ENCODE peak calls at places on chromosomes 6 and 20, in five cellular contexts. One of them, this sample, is unnamed.

GRCh38 chr6:43447604-43448003 is 7.7 kb downstream of the DLK2 start:
- DNase-seq in SJCRH30: no peak
- DNase-seq in heart right ventricle: no peak
- DNase-seq in kidney tubule cell: no peak
- DNase-seq in activated CD4-positive, alpha-beta memory T cell treated with anti-CD3 and anti-CD28 coated beads, Interleukin-2, amount 10 ng/mL, durations not matched to agents 7 days and 5 days: no peak
- DNase-seq in this sample: no peak

GRCh38 chr6:3281669-3282460 is 23.1 kb downstream of the PSMG4 start:
- DNase-seq in SJCRH30: no peak
- DNase-seq in kidney tubule cell: peak
- DNase-seq in activated CD4-positive, alpha-beta memory T cell treated with anti-CD3 and anti-CD28 coated beads, Interleukin-2, amount 10 ng/mL, durations not matched to agents 7 days and 5 days: no peak
- DNase-seq in heart right ventricle: peak
- DNase-seq in this sample: peak

GRCh38 chr6:109076421-109076820 is 18.2 kb downstream of the SESN1 start:
- DNase-seq in kidney tubule cell: no peak
- DNase-seq in SJCRH30: no peak
- DNase-seq in activated CD4-positive, alpha-beta memory T cell treated with anti-CD3 and anti-CD28 coated beads, Interleukin-2, amount 10 ng/mL, durations not matched to agents 7 days and 5 days: no peak
- DNase-seq in heart right ventricle: no peak
- DNase-seq in this sample: no peak

GRCh38 chr6:150027806-150028565 is 2.7 kb upstream of the RAET1L start:
- DNase-seq in SJCRH30: no peak
- DNase-seq in kidney tubule cell: no peak
- DNase-seq in heart right ventricle: no peak
- DNase-seq in activated CD4-positive, alpha-beta memory T cell treated with anti-CD3 and anti-CD28 coated beads, Interleukin-2, amount 10 ng/mL, durations not matched to agents 7 days and 5 days: no peak
- DNase-seq in this sample: no peak

GRCh38 chr6:46453221-46453620 is 38.0 kb downstream of the RCAN2 start:
- DNase-seq in activated CD4-positive, alpha-beta memory T cell treated with anti-CD3 and anti-CD28 coated beads, Interleukin-2, amount 10 ng/mL, durations not matched to agents 7 days and 5 days: no peak
- DNase-seq in kidney tubule cell: no peak
- DNase-seq in SJCRH30: no peak
- DNase-seq in heart right ventricle: no peak
- DNase-seq in this sample: no peak

GRCh38 chr20:38604873-38605303 is 3.3 kb downstream of the ARHGAP40 start:
- DNase-seq in activated CD4-positive, alpha-beta memory T cell treated with anti-CD3 and anti-CD28 coated beads, Interleukin-2, amount 10 ng/mL, durations not matched to agents 7 days and 5 days: no peak
- DNase-seq in kidney tubule cell: peak
- DNase-seq in heart right ventricle: no peak
- DNase-seq in SJCRH30: no peak
- DNase-seq in this sample: no peak

GRCh38 chr6:49551126-49551865 is 828 bp downstream of the C6orf141 start:
- DNase-seq in activated CD4-positive, alpha-beta memory T cell treated with anti-CD3 and anti-CD28 coated beads, Interleukin-2, amount 10 ng/mL, durations not matched to agents 7 days and 5 days: no peak
- DNase-seq in SJCRH30: no peak
- DNase-seq in kidney tubule cell: peak
- DNase-seq in heart right ventricle: no peak
- DNase-seq in this sample: no peak

GRCh38 chr20:36802326-36803223 is 29.0 kb upstream of the DSN1 start:
- DNase-seq in kidney tubule cell: peak
- DNase-seq in heart right ventricle: no peak
- DNase-seq in activated CD4-positive, alpha-beta memory T cell treated with anti-CD3 and anti-CD28 coated beads, Interleukin-2, amount 10 ng/mL, durations not matched to agents 7 days and 5 days: no peak
- DNase-seq in SJCRH30: peak
- DNase-seq in this sample: no peak

GRCh38 chr20:9269280-9269971 is 200.5 kb downstream of the PLCB4 start:
- DNase-seq in kidney tubule cell: no peak
- DNase-seq in activated CD4-positive, alpha-beta memory T cell treated with anti-CD3 and anti-CD28 coated beads, Interleukin-2, amount 10 ng/mL, durations not matched to agents 7 days and 5 days: no peak
- DNase-seq in heart right ventricle: no peak
- DNase-seq in SJCRH30: no peak
- DNase-seq in this sample: no peak

GRCh38 chr20:10555865-10556308 is 117.9 kb downstream of the JAG1 start:
- DNase-seq in SJCRH30: no peak
- DNase-seq in kidney tubule cell: peak
- DNase-seq in heart right ventricle: no peak
- DNase-seq in activated CD4-positive, alpha-beta memory T cell treated with anti-CD3 and anti-CD28 coated beads, Interleukin-2, amount 10 ng/mL, durations not matched to agents 7 days and 5 days: no peak
- DNase-seq in this sample: no peak

GRCh38 chr20:62576815-62577214 is 65.5 kb upstream of the SLCO4A1 start:
- DNase-seq in heart right ventricle: no peak
- DNase-seq in activated CD4-positive, alpha-beta memory T cell treated with anti-CD3 and anti-CD28 coated beads, Interleukin-2, amount 10 ng/mL, durations not matched to agents 7 days and 5 days: no peak
- DNase-seq in kidney tubule cell: peak
- DNase-seq in SJCRH30: peak
- DNase-seq in this sample: no peak

GRCh38 chr6:138250513-138251247 is 32.4 kb upstream of the PBOV1 start:
- DNase-seq in activated CD4-positive, alpha-beta memory T cell treated with anti-CD3 and anti-CD28 coated beads, Interleukin-2, amount 10 ng/mL, durations not matched to agents 7 days and 5 days: no peak
- DNase-seq in kidney tubule cell: peak
- DNase-seq in heart right ventricle: peak
- DNase-seq in SJCRH30: no peak
- DNase-seq in this sample: no peak

GRCh38 chr20:20890751-20891150 is 178.3 kb upstream of the RALGAPA2 start:
- DNase-seq in kidney tubule cell: no peak
- DNase-seq in heart right ventricle: no peak
- DNase-seq in activated CD4-positive, alpha-beta memory T cell treated with anti-CD3 and anti-CD28 coated beads, Interleukin-2, amount 10 ng/mL, durations not matched to agents 7 days and 5 days: no peak
- DNase-seq in SJCRH30: no peak
- DNase-seq in this sample: no peak

GRCh38 chr6:137271245-137272183 is 52.3 kb upstream of the IFNGR1 start:
- DNase-seq in activated CD4-positive, alpha-beta memory T cell treated with anti-CD3 and anti-CD28 coated beads, Interleukin-2, amount 10 ng/mL, durations not matched to agents 7 days and 5 days: no peak
- DNase-seq in kidney tubule cell: peak
- DNase-seq in SJCRH30: peak
- DNase-seq in heart right ventricle: no peak
- DNase-seq in this sample: no peak

GRCh38 chr20:5749512-5750490 is at the start of gene SHLD1:
- DNase-seq in heart right ventricle: peak
- DNase-seq in SJCRH30: peak
- DNase-seq in kidney tubule cell: peak
- DNase-seq in activated CD4-positive, alpha-beta memory T cell treated with anti-CD3 and anti-CD28 coated beads, Interleukin-2, amount 10 ng/mL, durations not matched to agents 7 days and 5 days: peak
- DNase-seq in this sample: peak

GRCh38 chr20:20663841-20664240 is 48.6 kb downstream of the RALGAPA2 start:
- DNase-seq in heart right ventricle: no peak
- DNase-seq in kidney tubule cell: peak
- DNase-seq in activated CD4-positive, alpha-beta memory T cell treated with anti-CD3 and anti-CD28 coated beads, Interleukin-2, amount 10 ng/mL, durations not matched to agents 7 days and 5 days: no peak
- DNase-seq in SJCRH30: no peak
- DNase-seq in this sample: no peak

GRCh38 chr6:71468841-71469750 is 180.5 kb downstream of the OGFRL1 start:
- DNase-seq in SJCRH30: peak
- DNase-seq in activated CD4-positive, alpha-beta memory T cell treated with anti-CD3 and anti-CD28 coated beads, Interleukin-2, amount 10 ng/mL, durations not matched to agents 7 days and 5 days: no peak
- DNase-seq in kidney tubule cell: peak
- DNase-seq in heart right ventricle: peak
- DNase-seq in this sample: no peak

GRCh38 chr6:158219229-158219628 is 51.1 kb downstream of the GTF2H5 start:
- DNase-seq in activated CD4-positive, alpha-beta memory T cell treated with anti-CD3 and anti-CD28 coated beads, Interleukin-2, amount 10 ng/mL, durations not matched to agents 7 days and 5 days: no peak
- DNase-seq in SJCRH30: no peak
- DNase-seq in kidney tubule cell: peak
- DNase-seq in heart right ventricle: no peak
- DNase-seq in this sample: no peak

GRCh38 chr6:43608310-43608763 is 20.7 kb downstream of the GTPBP2 start:
- DNase-seq in kidney tubule cell: peak
- DNase-seq in activated CD4-positive, alpha-beta memory T cell treated with anti-CD3 and anti-CD28 coated beads, Interleukin-2, amount 10 ng/mL, durations not matched to agents 7 days and 5 days: peak
- DNase-seq in SJCRH30: peak
- DNase-seq in heart right ventricle: peak
- DNase-seq in this sample: peak

GRCh38 chr6:49934770-49935169 is 29.2 kb downstream of the DEFB114 start:
- DNase-seq in SJCRH30: no peak
- DNase-seq in activated CD4-positive, alpha-beta memory T cell treated with anti-CD3 and anti-CD28 coated beads, Interleukin-2, amount 10 ng/mL, durations not matched to agents 7 days and 5 days: no peak
- DNase-seq in kidney tubule cell: no peak
- DNase-seq in heart right ventricle: no peak
- DNase-seq in this sample: no peak

GRCh38 chr20:24081077-24081476 is 92.5 kb upstream of the GGTLC1 start:
- DNase-seq in SJCRH30: no peak
- DNase-seq in heart right ventricle: no peak
- DNase-seq in activated CD4-positive, alpha-beta memory T cell treated with anti-CD3 and anti-CD28 coated beads, Interleukin-2, amount 10 ng/mL, durations not matched to agents 7 days and 5 days: no peak
- DNase-seq in kidney tubule cell: no peak
- DNase-seq in this sample: no peak

GRCh38 chr20:21139881-21140566 is 14.1 kb downstream of the KIZ start:
- DNase-seq in SJCRH30: no peak
- DNase-seq in activated CD4-positive, alpha-beta memory T cell treated with anti-CD3 and anti-CD28 coated beads, Interleukin-2, amount 10 ng/mL, durations not matched to agents 7 days and 5 days: no peak
- DNase-seq in kidney tubule cell: no peak
- DNase-seq in heart right ventricle: no peak
- DNase-seq in this sample: no peak

GRCh38 chr20:1764136-1765033 is 106.8 kb upstream of the SIRPG start:
- DNase-seq in activated CD4-positive, alpha-beta memory T cell treated with anti-CD3 and anti-CD28 coated beads, Interleukin-2, amount 10 ng/mL, durations not matched to agents 7 days and 5 days: peak
- DNase-seq in kidney tubule cell: peak
- DNase-seq in heart right ventricle: peak
- DNase-seq in SJCRH30: peak
- DNase-seq in this sample: peak

GRCh38 chr6:169857343-169858292 is 106.2 kb downstream of the ERMARD start:
- DNase-seq in SJCRH30: no peak
- DNase-seq in activated CD4-positive, alpha-beta memory T cell treated with anti-CD3 and anti-CD28 coated beads, Interleukin-2, amount 10 ng/mL, durations not matched to agents 7 days and 5 days: peak
- DNase-seq in kidney tubule cell: no peak
- DNase-seq in heart right ventricle: no peak
- DNase-seq in this sample: peak